ENCODE peak calls at places on chromosomes 1 and 21, in six cellular contexts. One of them, this sample, is unnamed.

GRCh38 chr1:165898837-165899236 is 71.4 kb downstream of the UCK2 start:
- DNase-seq in uterus: peak; percentile 32
- DNase-seq in bronchial epithelial cell: peak; percentile 95
- DNase-seq in left lung: no peak
- DNase-seq in neural progenitor cell: no peak
- DNase-seq in astrocyte: peak; percentile 99
- DNase-seq in this sample: peak; percentile 10

GRCh38 chr1:167469280-167469965 is 48.9 kb downstream of the CD247 start:
- DNase-seq in neural progenitor cell: no peak
- DNase-seq in astrocyte: no peak
- DNase-seq in left lung: no peak
- DNase-seq in uterus: no peak
- DNase-seq in bronchial epithelial cell: no peak
- DNase-seq in this sample: no peak

GRCh38 chr1:243325305-243325890 is 69.6 kb downstream of the SDCCAG8 start:
- DNase-seq in astrocyte: peak; percentile 36
- DNase-seq in bronchial epithelial cell: peak; percentile 62
- DNase-seq in left lung: no peak
- DNase-seq in uterus: no peak
- DNase-seq in neural progenitor cell: peak; percentile 42
- DNase-seq in this sample: peak; percentile 49

GRCh38 chr1:101366513-101367215 is 129.8 kb downstream of the S1PR1 start:
- DNase-seq in astrocyte: peak; percentile 6
- DNase-seq in bronchial epithelial cell: peak; percentile 42
- DNase-seq in uterus: no peak
- DNase-seq in left lung: no peak
- DNase-seq in neural progenitor cell: no peak
- DNase-seq in this sample: no peak

GRCh38 chr1:175629318-175629694 is 114.1 kb downstream of the TNR start:
- DNase-seq in left lung: no peak
- DNase-seq in bronchial epithelial cell: no peak
- DNase-seq in astrocyte: no peak
- DNase-seq in neural progenitor cell: no peak
- DNase-seq in uterus: no peak
- DNase-seq in this sample: no peak

GRCh38 chr1:32330558-32331127 is 5.4 kb downstream of the MARCKSL1 start:
- DNase-seq in uterus: no peak
- DNase-seq in left lung: no peak
- DNase-seq in bronchial epithelial cell: no peak
- DNase-seq in neural progenitor cell: no peak
- DNase-seq in astrocyte: no peak
- DNase-seq in this sample: no peak

GRCh38 chr1:71047635-71048607 is at the start of gene PTGER3:
- DNase-seq in astrocyte: no peak
- DNase-seq in uterus: peak; percentile 91
- DNase-seq in neural progenitor cell: peak; percentile 87
- DNase-seq in left lung: peak; percentile 62
- DNase-seq in bronchial epithelial cell: peak; percentile 12
- DNase-seq in this sample: peak; percentile 97

GRCh38 chr1:118388341-118388740 is 203.3 kb upstream of the SPAG17 start:
- DNase-seq in astrocyte: peak; percentile 2
- DNase-seq in uterus: no peak
- DNase-seq in bronchial epithelial cell: no peak
- DNase-seq in neural progenitor cell: no peak
- DNase-seq in left lung: no peak
- DNase-seq in this sample: no peak

GRCh38 chr1:220927442-220927841 is 48.2 kb downstream of the HLX start:
- DNase-seq in bronchial epithelial cell: no peak
- DNase-seq in astrocyte: no peak
- DNase-seq in left lung: no peak
- DNase-seq in uterus: no peak
- DNase-seq in neural progenitor cell: no peak
- DNase-seq in this sample: no peak

GRCh38 chr1:213776974-213777373 is 210.8 kb upstream of the PROX1 start:
- DNase-seq in astrocyte: no peak
- DNase-seq in neural progenitor cell: no peak
- DNase-seq in left lung: peak; percentile 35
- DNase-seq in bronchial epithelial cell: no peak
- DNase-seq in uterus: no peak
- DNase-seq in this sample: no peak

GRCh38 chr21:44510508-44511218 is 29.3 kb downstream of the KRTAP10-1 start:
- DNase-seq in bronchial epithelial cell: no peak
- DNase-seq in astrocyte: no peak
- DNase-seq in left lung: peak; percentile 50
- DNase-seq in neural progenitor cell: peak; percentile 85
- DNase-seq in uterus: no peak
- DNase-seq in this sample: peak; percentile 73

GRCh38 chr1:63134501-63135173 is 187.7 kb upstream of the FOXD3 start:
- DNase-seq in bronchial epithelial cell: no peak
- DNase-seq in neural progenitor cell: no peak
- DNase-seq in uterus: no peak
- DNase-seq in astrocyte: no peak
- DNase-seq in left lung: no peak
- DNase-seq in this sample: no peak

GRCh38 chr1:212975607-212975918 is 25.2 kb downstream of the VASH2 start:
- DNase-seq in astrocyte: no peak
- DNase-seq in uterus: peak; percentile 39
- DNase-seq in neural progenitor cell: no peak
- DNase-seq in left lung: no peak
- DNase-seq in bronchial epithelial cell: no peak
- DNase-seq in this sample: no peak

GRCh38 chr1:115495603-115496002 is 146.2 kb upstream of the VANGL1 start:
- DNase-seq in left lung: no peak
- DNase-seq in uterus: no peak
- DNase-seq in bronchial epithelial cell: peak; percentile 50
- DNase-seq in astrocyte: peak; percentile 84
- DNase-seq in neural progenitor cell: no peak
- DNase-seq in this sample: peak; percentile 69

GRCh38 chr1:57041901-57042300 is 76.1 kb upstream of the C8B start:
- DNase-seq in astrocyte: no peak
- DNase-seq in bronchial epithelial cell: peak; percentile 25
- DNase-seq in left lung: no peak
- DNase-seq in uterus: no peak
- DNase-seq in neural progenitor cell: no peak
- DNase-seq in this sample: no peak

GRCh38 chr1:85612704-85613361 is 32.3 kb downstream of the CCN1 start:
- DNase-seq in bronchial epithelial cell: peak; percentile 68
- DNase-seq in astrocyte: peak; percentile 97
- DNase-seq in neural progenitor cell: peak; percentile 33
- DNase-seq in left lung: no peak
- DNase-seq in uterus: no peak
- DNase-seq in this sample: peak; percentile 47
- H3K4me3 ChIP-seq in bronchial epithelial cell: no peak overlapping the region
- H3K4me3 ChIP-seq in astrocyte: peak overlapping the region; percentile 4
- H3K4me3 ChIP-seq in neural progenitor cell: no peak overlapping the region
- H3K4me3 ChIP-seq in left lung: no peak overlapping the region
- H3K4me3 ChIP-seq in uterus: no peak overlapping the region
- H3K4me3 ChIP-seq in this sample: no peak overlapping the region

GRCh38 chr1:23177031-23177430 is 8.4 kb upstream of the LUZP1 start:
- DNase-seq in uterus: no peak
- DNase-seq in astrocyte: no peak
- DNase-seq in bronchial epithelial cell: no peak
- DNase-seq in left lung: no peak
- DNase-seq in neural progenitor cell: no peak
- DNase-seq in this sample: no peak

GRCh38 chr1:23178931-23179330 is 10.3 kb upstream of the LUZP1 start:
- DNase-seq in uterus: no peak
- DNase-seq in left lung: no peak
- DNase-seq in bronchial epithelial cell: peak; percentile 35
- DNase-seq in astrocyte: no peak
- DNase-seq in neural progenitor cell: peak; percentile 18
- DNase-seq in this sample: no peak

GRCh38 chr1:23177438-23178380 is 9.1 kb upstream of the LUZP1 start:
- DNase-seq in left lung: peak; percentile 62
- DNase-seq in bronchial epithelial cell: peak; percentile 61
- DNase-seq in uterus: peak; percentile 81
- DNase-seq in neural progenitor cell: peak; percentile 91
- DNase-seq in astrocyte: peak; percentile 72
- DNase-seq in this sample: peak; percentile 78

GRCh38 chr1:23174383-23175110 is 5.9 kb upstream of the LUZP1 start:
- DNase-seq in left lung: no peak
- DNase-seq in uterus: no peak
- DNase-seq in astrocyte: no peak
- DNase-seq in neural progenitor cell: no peak
- DNase-seq in bronchial epithelial cell: no peak
- DNase-seq in this sample: no peak

DNA sequence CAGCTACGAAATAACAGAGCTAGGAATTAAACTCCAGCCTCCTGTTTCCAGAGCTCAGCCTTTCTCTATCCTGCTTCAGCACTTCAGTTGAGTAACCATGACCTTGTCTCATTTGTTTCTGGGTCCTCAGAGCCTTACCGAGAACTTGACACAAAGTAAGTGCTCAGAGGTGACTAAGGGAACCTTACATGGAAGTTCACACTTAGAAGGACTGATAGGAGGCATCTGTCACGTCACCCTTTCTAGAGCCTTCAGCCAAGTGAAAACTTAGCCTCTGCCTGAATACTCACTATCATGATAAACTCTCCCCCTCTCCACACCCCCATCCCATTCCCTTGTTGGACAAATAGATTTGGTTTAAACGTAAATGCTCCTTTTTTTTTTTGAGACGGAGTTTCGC is 9.8 kb upstream of the LUZP1 start:
- DNase-seq in uterus: no peak
- DNase-seq in neural progenitor cell: no peak
- DNase-seq in left lung: no peak
- DNase-seq in bronchial epithelial cell: no peak
- DNase-seq in astrocyte: no peak
- DNase-seq in this sample: no peak
- H3K4me3 ChIP-seq in uterus: peak overlapping the region; percentile 65
- H3K4me3 ChIP-seq in neural progenitor cell: peak overlapping the region; percentile 56
- H3K4me3 ChIP-seq in left lung: no peak overlapping the region
- H3K4me3 ChIP-seq in bronchial epithelial cell: no peak overlapping the region
- H3K4me3 ChIP-seq in astrocyte: peak overlapping the region; percentile 64
- H3K4me3 ChIP-seq in this sample: no peak overlapping the region

DNA sequence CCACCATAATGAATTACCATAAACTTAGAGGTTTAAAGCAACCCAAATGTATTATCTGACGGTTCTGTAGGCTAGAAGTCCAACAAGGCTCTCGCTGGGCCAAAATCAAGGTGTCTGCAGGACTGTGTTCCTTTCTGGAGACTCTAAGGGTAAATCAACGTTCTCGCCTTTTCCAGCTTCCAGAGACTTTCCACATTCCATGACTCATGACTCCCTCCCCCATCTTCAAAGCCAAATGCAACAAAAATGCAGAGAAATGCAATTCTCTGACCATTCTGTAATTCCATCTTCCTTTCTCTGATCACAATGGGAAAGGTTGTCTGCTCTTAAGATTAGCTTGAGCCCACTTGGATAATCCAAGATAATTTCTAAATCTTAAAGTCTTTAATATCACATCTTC is 287.1 kb downstream of the LTN1 start:
- DNase-seq in left lung: no peak
- DNase-seq in astrocyte: peak; percentile 41
- DNase-seq in bronchial epithelial cell: no peak
- DNase-seq in neural progenitor cell: no peak
- DNase-seq in uterus: no peak
- DNase-seq in this sample: no peak
- H3K4me3 ChIP-seq in left lung: no peak overlapping the region
- H3K4me3 ChIP-seq in astrocyte: no peak overlapping the region
- H3K4me3 ChIP-seq in bronchial epithelial cell: no peak overlapping the region
- H3K4me3 ChIP-seq in neural progenitor cell: no peak overlapping the region
- H3K4me3 ChIP-seq in uterus: no peak overlapping the region
- H3K4me3 ChIP-seq in this sample: no peak overlapping the region

GRCh38 chr1:146036241-146036989 is 14.9 kb upstream of the HJV start:
- DNase-seq in neural progenitor cell: no peak
- DNase-seq in left lung: no peak
- DNase-seq in uterus: no peak
- DNase-seq in astrocyte: peak; percentile 22
- DNase-seq in bronchial epithelial cell: peak; percentile 48
- DNase-seq in this sample: no peak

GRCh38 chr1:146034976-146035469 is 13.5 kb upstream of the HJV start:
- DNase-seq in bronchial epithelial cell: no peak
- DNase-seq in astrocyte: peak; percentile 4
- DNase-seq in neural progenitor cell: peak; percentile 43
- DNase-seq in uterus: no peak
- DNase-seq in left lung: no peak
- DNase-seq in this sample: no peak

GRCh38 chr1:146036990-146037646 is 15.6 kb upstream of the HJV start:
- DNase-seq in astrocyte: peak; percentile 72
- DNase-seq in left lung: peak; percentile 78
- DNase-seq in neural progenitor cell: peak; percentile 83
- DNase-seq in bronchial epithelial cell: peak; percentile 81
- DNase-seq in uterus: peak; percentile 90
- DNase-seq in this sample: peak; percentile 95

DNA sequence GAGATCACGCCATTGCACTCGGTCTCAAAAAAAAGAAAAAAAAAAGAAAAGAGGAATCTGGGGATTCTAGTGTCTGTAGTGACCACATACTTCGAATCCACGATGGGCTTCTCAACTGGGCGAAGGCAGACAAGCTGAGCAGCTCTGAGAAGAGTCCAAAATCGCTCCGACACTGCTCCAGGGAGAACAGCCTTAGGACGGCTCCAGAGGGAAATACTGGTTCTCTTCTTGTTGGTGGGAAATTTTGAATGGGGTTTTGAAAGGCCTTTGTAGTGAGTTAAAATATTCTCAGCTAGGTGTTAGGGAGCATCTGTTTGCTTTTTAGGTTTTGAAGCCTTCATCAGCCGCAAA is 18.3 kb upstream of the HJV start:
- DNase-seq in left lung: no peak
- DNase-seq in astrocyte: no peak
- DNase-seq in bronchial epithelial cell: no peak
- DNase-seq in uterus: no peak
- DNase-seq in neural progenitor cell: no peak
- DNase-seq in this sample: no peak
- H3K4me3 ChIP-seq in left lung: no peak overlapping the region
- H3K4me3 ChIP-seq in astrocyte: no peak overlapping the region
- H3K4me3 ChIP-seq in bronchial epithelial cell: no peak overlapping the region
- H3K4me3 ChIP-seq in uterus: peak overlapping the region; percentile 78
- H3K4me3 ChIP-seq in neural progenitor cell: peak overlapping the region; percentile 84
- H3K4me3 ChIP-seq in this sample: peak overlapping the region; percentile 72

GRCh38 chr21:29290245-29290644 is 8.5 kb upstream of the BACH1 start:
- DNase-seq in left lung: no peak
- DNase-seq in neural progenitor cell: no peak
- DNase-seq in astrocyte: no peak
- DNase-seq in bronchial epithelial cell: no peak
- DNase-seq in uterus: no peak
- DNase-seq in this sample: no peak
- H3K4me3 ChIP-seq in left lung: no peak overlapping the region
- H3K4me3 ChIP-seq in neural progenitor cell: no peak overlapping the region
- H3K4me3 ChIP-seq in astrocyte: no peak overlapping the region
- H3K4me3 ChIP-seq in bronchial epithelial cell: no peak overlapping the region
- H3K4me3 ChIP-seq in uterus: no peak overlapping the region
- H3K4me3 ChIP-seq in this sample: no peak overlapping the region

This sample was measured in A673.